ENCODE peak calls at places on chromosome X, in four cellular contexts. D, E, Z and K are unnamed samples.

GRCh38 chrX:19195243-19195610 is 73.0 kb upstream of the ADGRG2 start:
- DNase-seq in E (no peak), Z (no peak), D (peak), K (no peak)

GRCh38 chrX:41889317-41890025 is 33.9 kb downstream of the CASK start:
- DNase-seq in Z (no peak), E (no peak), D (no peak), K (no peak)

GRCh38 chrX:46040001-46040400 is 505.2 kb downstream of the ZNF674 start:
- DNase-seq in Z (no peak), E (no peak), D (no peak), K (no peak)

GRCh38 chrX:148609766-148610698 is 109.6 kb downstream of the AFF2 start:
- DNase-seq in Z (no peak), D (no peak), E (peak), K (no peak)

GRCh38 chrX:49079489-49080428 is at the start of gene WDR45:
- DNase-seq in Z (peak), D (peak), E (peak), K (peak)

GRCh38 chrX:77785400-77785745 is 643 bp downstream of the ATRX start:
- DNase-seq in E (peak), Z (no peak), D (no peak), K (peak)

GRCh38 chrX:14377427-14377826 is 151.9 kb upstream of the GLRA2 start:
- DNase-seq in E (no peak), Z (no peak), D (no peak), K (no peak)

GRCh38 chrX:103330601-103331397 is 760 bp downstream of the TCEAL7 start:
- DNase-seq in E (peak), D (no peak), Z (no peak), K (no peak)

GRCh38 chrX:72107841-72108590 is 23.7 kb downstream of the RTL5 start:
- DNase-seq in Z (no peak), E (peak), D (no peak), K (no peak)

GRCh38 chrX:23783569-23784486 is 855 bp downstream of the SAT1 start:
- DNase-seq in E (peak), D (no peak), Z (no peak), K (no peak)

GRCh38 chrX:41148553-41148952 is 63.3 kb downstream of the USP9X start:
- DNase-seq in Z (no peak), E (no peak), D (no peak), K (no peak)

GRCh38 chrX:153592966-153593688 is 5.8 kb downstream of the CCNQ start:
- DNase-seq in D (peak), Z (no peak), E (no peak), K (no peak)

GRCh38 chrX:41863343-41864203 is 59.8 kb downstream of the CASK start:
- DNase-seq in Z (no peak), E (no peak), D (no peak), K (no peak)

GRCh38 chrX:31670245-31670644 is 598.4 kb upstream of the FTHL17 start:
- DNase-seq in E (no peak), D (no peak), Z (no peak), K (no peak)

GRCh38 chrX:42755820-42756219 is 22.1 kb downstream of the PPP1R2C start:
- DNase-seq in E (no peak), D (peak), Z (no peak), K (no peak)

GRCh38 chrX:143669395-143669794 is 33.5 kb upstream of the SLITRK4 start:
- DNase-seq in E (no peak), Z (no peak), D (no peak), K (no peak)

GRCh38 chrX:65723706-65724105 is 56.3 kb downstream of the MSN start:
- DNase-seq in Z (no peak), E (no peak), D (no peak), K (no peak)

GRCh38 chrX:120299928-120300327 is 11.3 kb downstream of the TMEM255A start:
- DNase-seq in E (peak), Z (no peak), D (no peak), K (no peak)

GRCh38 chrX:149910178-149910695 is 19.1 kb upstream of the HSFX4 start:
- DNase-seq in Z (no peak), E (no peak), D (no peak), K (no peak)

GRCh38 chrX:20514358-20514757 is 247.6 kb upstream of the RPS6KA3 start:
- DNase-seq in D (no peak), Z (no peak), E (no peak), K (no peak)

GRCh38 chrX:20517565-20517964 is 250.9 kb upstream of the RPS6KA3 start:
- DNase-seq in Z (no peak), D (no peak), E (no peak), K (no peak)

GRCh38 chrX:20511792-20512191 is 245.1 kb upstream of the RPS6KA3 start:
- DNase-seq in D (no peak), Z (no peak), E (no peak), K (no peak)

GRCh38 chrX:20515841-20516461 is 249.2 kb upstream of the RPS6KA3 start:
- DNase-seq in Z (no peak), E (no peak), D (no peak), K (no peak)

GRCh38 chrX:20513185-20513584 is 246.5 kb upstream of the RPS6KA3 start:
- DNase-seq in Z (no peak), E (no peak), D (no peak), K (no peak)
- H3K4me3 ChIP-seq in Z (no peak), E (no peak), D (no peak), K (no peak)

DNA sequence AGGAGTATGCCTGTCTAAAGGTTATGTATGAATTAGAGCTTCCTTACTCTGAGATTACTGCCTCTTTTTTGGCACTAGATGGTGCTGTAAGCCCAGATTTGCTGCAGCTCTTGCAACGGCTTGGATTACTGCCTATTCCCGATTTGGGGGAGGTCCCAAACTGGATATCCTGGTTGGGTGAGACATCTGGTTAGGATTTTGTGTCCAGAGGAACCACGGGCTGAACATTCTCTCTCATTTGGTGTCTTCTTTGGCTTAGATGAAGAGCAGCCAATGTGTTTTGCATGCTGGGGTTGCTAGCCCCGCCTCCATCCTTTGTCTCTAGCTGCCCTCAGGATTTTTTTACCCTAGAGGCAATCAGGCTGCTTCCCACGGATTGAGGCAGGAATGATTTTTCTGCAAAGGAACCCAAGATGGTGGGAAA is 31.9 kb downstream of the F8A1 start:
- DNase-seq in D (no peak), E (peak), Z (peak), K (peak)
- TF ChIP-seq CTCF in D (peak), E (peak), Z (no peak), K (peak)

GRCh38 chrX:125439194-125439849 is 119.7 kb downstream of the TEX13C start:
- DNase-seq in Z (no peak), D (no peak), E (no peak), K (no peak)

GRCh38 chrX:125444659-125445058 is 125.0 kb downstream of the TEX13C start:
- DNase-seq in E (peak), Z (no peak), D (no peak), K (no peak)
- H3K27ac ChIP-seq in E (no peak), Z (no peak), D (no peak), K (no peak)

DNA sequence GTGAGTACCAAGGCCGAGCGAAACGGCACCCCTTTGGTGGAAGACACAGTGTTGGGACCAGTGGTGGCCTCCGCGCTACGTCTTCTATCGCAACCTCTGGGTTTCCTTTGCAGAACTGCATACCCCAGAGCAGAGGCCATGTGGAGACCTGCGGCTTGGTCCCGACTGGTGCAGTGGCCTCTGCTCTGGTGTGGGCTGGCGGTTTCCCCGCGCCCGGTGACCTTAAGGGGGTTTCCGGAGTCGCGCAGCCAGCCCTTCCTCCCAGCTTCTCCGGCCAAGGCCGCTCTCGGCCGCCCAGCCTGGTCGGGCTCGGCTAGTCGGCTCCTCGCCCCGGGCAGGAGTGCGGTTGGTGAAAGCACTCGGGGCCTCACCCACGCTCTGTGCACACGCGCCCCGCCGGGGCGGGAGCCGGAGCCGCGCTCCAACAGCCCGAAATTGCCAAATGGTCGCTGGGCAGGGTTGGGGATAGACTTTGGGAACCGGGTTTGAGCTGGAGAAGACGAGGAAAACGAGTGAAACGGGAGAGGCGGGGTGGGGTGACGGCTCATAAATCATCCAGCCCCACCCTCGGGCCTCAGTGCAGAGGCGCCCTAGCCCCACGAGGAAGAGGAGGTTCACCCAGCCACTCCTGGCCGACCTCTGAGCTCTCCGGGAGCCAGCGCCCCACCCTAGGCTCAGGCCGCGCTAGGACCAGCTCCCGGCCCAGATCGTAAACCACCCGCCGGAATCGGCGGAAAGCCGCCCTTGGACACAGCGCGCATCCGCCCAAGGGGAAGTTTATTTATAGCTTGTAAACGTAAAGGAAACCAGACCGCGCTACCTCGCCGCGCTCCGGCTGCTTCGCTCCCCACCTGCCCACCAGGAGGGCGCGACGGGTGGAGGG is 84.7 kb downstream of the BCOR start:
- DNase-seq in D (peak), E (peak), Z (peak), K (peak)
- H3K4me3 ChIP-seq in D (peak), E (peak), Z (peak), K (peak)

GRCh38 chrX:64093761-64094160 is 111.7 kb downstream of the AMER1 start:
- DNase-seq in E (peak), Z (no peak), D (no peak), K (no peak)
- TF ChIP-seq CTCF in E (peak), Z (no peak), D (peak), K (no peak)

GRCh38 chrX:67524950-67525691 is 18.7 kb upstream of the AR start:
- DNase-seq in E (no peak), Z (no peak), D (no peak), K (no peak)

GRCh38 chrX:67520671-67521070 is 23.1 kb upstream of the AR start:
- DNase-seq in D (no peak), E (no peak), Z (no peak), K (no peak)

GRCh38 chrX:67523002-67523711 is 20.7 kb upstream of the AR start:
- DNase-seq in D (no peak), E (no peak), Z (no peak), K (no peak)

GRCh38 chrX:67524428-67524827 is 19.4 kb upstream of the AR start:
- DNase-seq in E (no peak), D (no peak), Z (no peak), K (no peak)

GRCh38 chrX:67523932-67524331 is 19.9 kb upstream of the AR start:
- DNase-seq in Z (no peak), D (no peak), E (no peak), K (no peak)
- H3K27ac ChIP-seq in Z (no peak), D (no peak), E (no peak), K (no peak)